ENCODE peak calls at places on chromosomes 4 and X, in four cellular contexts. One of them, this sample, is unnamed.

GRCh38 chr4:5365071-5366008 is 314.1 kb downstream of the STK32B start:
- DNase-seq in PC-9: peak
- DNase-seq in GM13977: no peak
- DNase-seq in Calu3: no peak
- DNase-seq in this sample: no peak

GRCh38 chr4:110049951-110050925 is 137.6 kb downstream of the EGF start:
- DNase-seq in PC-9: no peak
- DNase-seq in GM13977: peak
- DNase-seq in Calu3: peak
- DNase-seq in this sample: peak

GRCh38 chrX:54808109-54808604 is 612 bp downstream of the MAGED2 start:
- DNase-seq in PC-9: no peak
- DNase-seq in GM13977: peak
- DNase-seq in Calu3: peak
- DNase-seq in this sample: no peak

GRCh38 chr4:89300060-89300459 is 7.5 kb downstream of the GPRIN3 start:
- DNase-seq in PC-9: no peak
- DNase-seq in GM13977: no peak
- DNase-seq in Calu3: no peak
- DNase-seq in this sample: no peak

GRCh38 chr4:85028910-85029309 is 62.4 kb upstream of the WDFY3 start:
- DNase-seq in PC-9: no peak
- DNase-seq in GM13977: no peak
- DNase-seq in Calu3: no peak
- DNase-seq in this sample: no peak

GRCh38 chr4:7469023-7469422 is 34.3 kb upstream of the PSAPL1 start:
- DNase-seq in PC-9: no peak
- DNase-seq in GM13977: no peak
- DNase-seq in Calu3: no peak
- DNase-seq in this sample: no peak

GRCh38 chr4:477686-478085 is 21.3 kb downstream of the ZNF721 start:
- DNase-seq in PC-9: no peak
- DNase-seq in GM13977: no peak
- DNase-seq in Calu3: no peak
- DNase-seq in this sample: no peak

GRCh38 chr4:108345862-108346530 is 177.3 kb upstream of the LEF1 start:
- DNase-seq in PC-9: no peak
- DNase-seq in GM13977: no peak
- DNase-seq in Calu3: no peak
- DNase-seq in this sample: no peak

GRCh38 chr4:118989098-118990080 is 100.7 kb downstream of the SYNPO2 start:
- DNase-seq in PC-9: peak
- DNase-seq in GM13977: no peak
- DNase-seq in Calu3: no peak
- DNase-seq in this sample: no peak

GRCh38 chr4:180060159-180060889 is 2182.9 kb upstream of the TENM3 start:
- DNase-seq in PC-9: no peak
- DNase-seq in GM13977: no peak
- DNase-seq in Calu3: no peak
- DNase-seq in this sample: no peak

GRCh38 chr4:100083289-100083688 is 107.0 kb downstream of the DDIT4L start:
- DNase-seq in PC-9: no peak
- DNase-seq in GM13977: no peak
- DNase-seq in Calu3: no peak
- DNase-seq in this sample: no peak

GRCh38 chrX:42149786-42150185 is 226.4 kb upstream of the CASK start:
- DNase-seq in PC-9: no peak
- DNase-seq in GM13977: no peak
- DNase-seq in Calu3: no peak
- DNase-seq in this sample: no peak

GRCh38 chr4:141425124-141425523 is 204.4 kb downstream of the ZNF330 start:
- DNase-seq in PC-9: no peak
- DNase-seq in GM13977: no peak
- DNase-seq in Calu3: no peak
- DNase-seq in this sample: no peak

GRCh38 chr4:27357283-27357682 is 496.6 kb downstream of the STIM2 start:
- DNase-seq in PC-9: no peak
- DNase-seq in GM13977: no peak
- DNase-seq in Calu3: no peak
- DNase-seq in this sample: no peak

GRCh38 chrX:134443020-134443419 is 16.9 kb upstream of the HPRT1 start:
- DNase-seq in PC-9: no peak
- DNase-seq in GM13977: no peak
- DNase-seq in Calu3: no peak
- DNase-seq in this sample: no peak